ENCODE peak calls at places on chromosome 18, in eight cellular contexts. D is mammary epithelial cell; O is testis; A is heart right ventricle; J is right atrium auricular region; C is BE2C; M is CD8-positive, alpha-beta T cell; U is SK-N-SH. Z is an unnamed sample.

GRCh38 chr18:13185675-13186198 is 32.8 kb upstream of the LDLRAD4 start:
- DNase-seq in M (no peak), O (no peak), A (peak; percentile 59), U (peak; percentile 45), D (no peak), C (peak; percentile 37), J (no peak), Z (no peak)

GRCh38 chr18:13268035-13268700 is 49.6 kb downstream of the LDLRAD4 start:
- DNase-seq in O (peak; percentile 50), D (peak; percentile 1), U (no peak), J (peak; percentile 76), C (no peak), M (no peak), A (no peak), Z (no peak)

GRCh38 chr18:79942211-79942610 is 9.2 kb downstream of the SLC66A2 start:
- DNase-seq in J (no peak), O (peak; percentile 13), U (no peak), M (no peak), D (no peak), A (no peak), C (no peak), Z (no peak)

GRCh38 chr18:44341759-44342158 is 338.9 kb upstream of the SETBP1 start:
- DNase-seq in M (no peak), J (no peak), C (no peak), D (peak; percentile 97), A (no peak), O (no peak), U (no peak), Z (no peak)

GRCh38 chr18:63627819-63628218 is 16.2 kb downstream of the SERPINB4 start:
- DNase-seq in U (no peak), O (no peak), D (no peak), C (no peak), A (no peak), J (no peak), M (no peak), Z (no peak)

GRCh38 chr18:72830109-72830508 is 37.7 kb downstream of the NETO1 start:
- DNase-seq in U (no peak), O (peak; percentile 20), C (no peak), J (no peak), D (peak; percentile 51), M (no peak), A (peak; percentile 48), Z (no peak)

GRCh38 chr18:45275367-45276113 is 339.7 kb upstream of the SLC14A2 start:
- DNase-seq in M (no peak), O (no peak), U (no peak), J (no peak), A (no peak), D (peak; percentile 21), C (no peak), Z (no peak)

GRCh38 chr18:32530947-32531651 is 60.4 kb upstream of the GAREM1 start:
- DNase-seq in M (no peak), D (peak; percentile 95), U (no peak), O (no peak), A (no peak), J (no peak), C (no peak), Z (no peak)

GRCh38 chr18:50398099-50398498 is 23.3 kb downstream of the SKA1 start:
- DNase-seq in O (no peak), C (no peak), J (no peak), D (no peak), M (no peak), A (no peak), U (no peak), Z (no peak)

GRCh38 chr18:48060346-48060745 is 129.9 kb upstream of the SMAD2 start:
- DNase-seq in J (no peak), M (no peak), O (no peak), C (no peak), D (no peak), U (no peak), A (no peak), Z (no peak)

GRCh38 chr18:61216086-61216485 is 117.1 kb upstream of the CDH20 start:
- DNase-seq in J (no peak), M (no peak), O (no peak), A (no peak), C (no peak), D (no peak), U (no peak), Z (no peak)

GRCh38 chr18:2410688-2411087 is 160.6 kb downstream of the METTL4 start:
- DNase-seq in U (no peak), D (peak; percentile 76), O (no peak), J (no peak), C (no peak), A (no peak), M (no peak), Z (no peak)

GRCh38 chr18:57390044-57390443 is 37.7 kb downstream of the ST8SIA3 start:
- DNase-seq in J (no peak), C (no peak), U (no peak), A (no peak), M (no peak), O (no peak), D (no peak), Z (no peak)

GRCh38 chr18:76805221-76805620 is 17.1 kb upstream of the ZNF236 start:
- DNase-seq in M (no peak), U (no peak), C (no peak), O (no peak), D (peak; percentile 38), A (no peak), J (no peak), Z (no peak)

GRCh38 chr18:12043811-12044210 is 49.8 kb upstream of the ANKRD62 start:
- DNase-seq in A (no peak), C (no peak), O (no peak), D (no peak), J (peak; percentile 30), U (no peak), M (no peak), Z (no peak)

GRCh38 chr18:42052137-42052708 is 97.2 kb downstream of the PIK3C3 start:
- DNase-seq in A (no peak), J (no peak), O (no peak), D (no peak), M (no peak), C (no peak), U (peak; percentile 9), Z (no peak)

GRCh38 chr18:48136544-48137353 is 206.3 kb upstream of the SMAD2 start:
- DNase-seq in O (no peak), U (peak; percentile 86), C (no peak), M (no peak), J (no peak), D (no peak), A (no peak), Z (no peak)

GRCh38 chr18:45254683-45255082 is 360.6 kb upstream of the SLC14A2 start:
- DNase-seq in M (no peak), C (no peak), U (no peak), O (no peak), J (peak; percentile 75), A (peak; percentile 36), D (peak; percentile 13), Z (no peak)

GRCh38 chr18:50626317-50626716 is 66.4 kb downstream of the MAPK4 start:
- DNase-seq in C (no peak), M (no peak), J (peak; percentile 54), A (no peak), O (no peak), D (no peak), U (no peak), Z (no peak)

DNA sequence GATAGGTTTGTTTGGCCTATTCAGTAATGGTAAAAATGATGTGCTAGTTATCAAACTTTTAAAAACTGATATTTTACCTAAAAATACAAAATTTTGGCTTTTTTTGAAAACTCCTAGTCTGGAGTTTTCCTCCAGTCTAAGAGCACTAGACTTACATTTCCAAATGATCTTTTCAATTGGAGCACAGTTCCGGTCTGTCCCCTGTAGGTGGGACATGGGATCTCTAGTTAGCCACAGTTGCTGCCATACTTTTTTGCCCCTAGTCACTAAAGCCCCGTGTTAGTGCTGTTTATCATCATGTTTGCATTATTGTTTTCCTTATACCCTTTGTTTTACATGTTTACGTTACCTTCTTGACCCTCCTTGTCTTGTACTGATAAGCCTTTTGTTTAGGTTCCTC is 52.4 kb downstream of the RELCH start:
- DNase-seq in A (no peak), M (no peak), J (no peak), C (no peak), U (no peak), O (no peak), D (no peak), Z (no peak)
- TF ChIP-seq CTCF in A (no peak), M (no peak), J (no peak), C (no peak), U (no peak), O (no peak), D (no peak), Z (no peak)

DNA sequence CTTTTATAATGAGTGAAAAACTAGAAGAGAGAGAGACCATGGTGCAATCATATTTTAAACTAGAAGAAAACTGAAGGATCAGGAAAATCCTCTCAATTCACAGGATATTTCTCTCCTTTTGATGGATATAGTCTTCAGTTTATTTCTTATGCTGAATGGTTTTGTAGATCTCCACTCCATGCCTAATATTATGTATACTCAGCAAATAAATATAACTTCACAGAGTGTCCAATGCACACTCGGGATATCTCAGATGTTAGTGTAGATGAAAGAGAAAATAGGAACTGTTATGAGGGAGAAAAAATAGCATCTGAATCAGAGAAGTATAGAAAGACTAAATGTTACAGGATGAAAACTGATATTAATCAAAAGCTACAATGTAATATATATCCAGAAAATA is 1324.5 kb upstream of the PIK3C3 start:
- DNase-seq in D (no peak), O (no peak), A (no peak), M (no peak), J (no peak), U (no peak), C (no peak), Z (no peak)
- H3K4me1 ChIP-seq in D (no peaks in the 10 kb centered on the region), O (no peaks in the 10 kb centered on the region), A (no peaks in the 10 kb centered on the region), M (no peaks in the 10 kb centered on the region), J (no peaks in the 10 kb centered on the region), U (no peaks in the 10 kb centered on the region), C (no peaks in the 10 kb centered on the region), Z (no peaks in the 10 kb centered on the region)

DNA sequence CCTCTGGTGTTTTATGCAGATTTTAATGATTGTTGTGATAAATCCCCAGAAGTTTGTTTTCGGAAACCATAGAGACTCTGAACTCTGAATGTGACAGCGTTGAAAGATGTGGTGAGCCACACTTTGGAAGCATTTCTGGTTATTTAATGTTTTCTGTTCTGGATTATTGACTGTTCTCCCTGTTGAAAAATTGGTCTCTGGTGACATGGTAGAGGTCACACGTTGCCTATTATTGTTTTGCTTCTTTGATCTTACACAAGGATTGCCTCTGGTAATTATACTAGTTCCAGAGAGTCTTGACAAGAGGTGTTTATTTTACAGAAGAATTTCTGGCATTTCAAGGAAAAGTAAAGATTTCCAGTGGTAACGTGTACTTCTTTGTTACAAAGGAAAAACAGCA is 127.1 kb downstream of the GREB1L start:
- DNase-seq in O (no peak), J (no peak), C (no peak), D (no peak), A (no peak), U (no peak), M (no peak), Z (no peak)
- TF ChIP-seq CTCF in O (no peak), J (no peak), C (no peak), D (no peak), A (no peak), U (no peak), M (no peak), Z (no peak)

DNA sequence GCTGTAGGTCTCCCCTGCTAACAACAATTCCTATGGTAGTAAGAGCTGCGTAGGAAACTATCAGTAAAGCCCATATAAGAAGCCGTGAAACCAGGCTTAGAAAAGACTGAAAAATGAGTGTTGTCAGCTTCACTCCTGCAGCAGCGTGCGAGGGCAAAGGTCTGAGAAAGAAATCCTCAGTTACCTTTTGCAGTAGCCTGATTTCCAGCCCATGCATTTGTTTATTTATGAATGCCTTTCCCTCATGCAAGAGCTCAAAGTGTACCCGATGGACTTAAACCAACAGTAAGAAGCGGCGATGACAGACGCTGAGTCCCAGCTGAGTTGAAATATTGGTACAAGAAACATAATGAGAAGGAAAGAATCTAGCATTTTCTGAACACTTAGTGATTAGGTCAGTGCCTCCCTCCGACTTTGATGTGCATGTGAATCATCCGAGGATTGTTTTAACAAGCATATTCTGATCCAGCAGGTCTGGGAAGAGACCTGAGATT is 15.0 kb upstream of the POLI start:
- DNase-seq in D (peak; percentile 78), C (no peak), A (no peak), O (no peak), M (no peak), U (no peak), J (no peak), Z (no peak)
- H3K4me1 ChIP-seq in D (peaks cover 14% of the 10 kb centered on the region), C (no peaks in the 10 kb centered on the region), A (no peaks in the 10 kb centered on the region), O (no peaks in the 10 kb centered on the region), M (no peaks in the 10 kb centered on the region), U (peaks cover 5% of the 10 kb centered on the region), J (no peaks in the 10 kb centered on the region), Z (peaks cover 45% of the 10 kb centered on the region)

Z was measured in thoracic aorta.